ENCODE peak calls at places on chromosome X, in nine cellular contexts. V is tibial artery, D is mammary epithelial cell, M is HL-60, K is NCI-H524, Q is NCI-H2029 treated with DMSO at 0.1 percent for 48 hours, Z is left colon, S is B cell, U is astrocyte of the spinal cord. H is an unnamed sample.

GRCh38 chrX:56764975-56765791 is 36.1 kb downstream of the NBDY start:
- DNase-seq in V (no peak), D (no peak), M (peak), K (no peak), Q (no peak), Z (no peak), S (no peak), U (no peak), H (peak)

GRCh38 chrX:66675541-66675940 is 36.7 kb upstream of the EDA2R start:
- DNase-seq in V (no peak), D (no peak), M (no peak), K (no peak), Q (no peak), Z (no peak), S (no peak), U (no peak), H (no peak)

GRCh38 chrX:45716747-45717146 is 516.1 kb upstream of the DIPK2B start:
- DNase-seq in V (no peak), D (no peak), M (no peak), K (no peak), Q (no peak), Z (peak), S (no peak), U (no peak), H (no peak)

GRCh38 chrX:69535661-69536060 is 31.5 kb downstream of the NALF2 start:
- DNase-seq in V (no peak), D (no peak), M (no peak), K (peak), Q (peak), Z (no peak), S (no peak), U (no peak), H (no peak)

GRCh38 chrX:133249659-133250058 is 31.5 kb upstream of the TFDP3 start:
- DNase-seq in V (no peak), D (no peak), M (no peak), K (peak), Q (no peak), Z (no peak), S (no peak), U (no peak), H (no peak)

GRCh38 chrX:65933085-65933589 is 106.7 kb downstream of the VSIG4 start:
- DNase-seq in V (no peak), D (peak), M (no peak), K (no peak), Q (no peak), Z (no peak), S (no peak), U (no peak), H (no peak)

GRCh38 chrX:115226929-115227328 is 7.0 kb downstream of the LRCH2 start:
- DNase-seq in V (no peak), D (peak), M (no peak), K (peak), Q (no peak), Z (no peak), S (no peak), U (peak), H (no peak)

GRCh38 chrX:103157511-103158316 is 57.2 kb upstream of the BEX4 start:
- DNase-seq in V (no peak), D (peak), M (peak), K (peak), Q (peak), Z (no peak), S (peak), U (peak), H (peak)

GRCh38 chrX:103248553-103248952 is 6.4 kb downstream of the TCEAL8 start:
- DNase-seq in V (no peak), D (peak), M (no peak), K (peak), Q (peak), Z (no peak), S (no peak), U (peak), H (peak)

GRCh38 chrX:119654112-119654531 is 38.8 kb downstream of the SEPTIN6 start:
- DNase-seq in V (no peak), D (no peak), M (no peak), K (peak), Q (no peak), Z (peak), S (no peak), U (peak), H (no peak)

GRCh38 chrX:153411255-153411987 is at the start of gene ZFP92:
- DNase-seq in V (no peak), D (no peak), M (peak), K (peak), Q (no peak), Z (no peak), S (peak), U (no peak), H (peak)

GRCh38 chrX:74420194-74421035 is 878 bp upstream of the SLC16A2 start:
- DNase-seq in V (peak), D (peak), M (no peak), K (peak), Q (no peak), Z (peak), S (peak), U (peak), H (no peak)

GRCh38 chrX:153474266-153474665 is 3.9 kb upstream of the HAUS7 start:
- DNase-seq in V (no peak), D (no peak), M (no peak), K (no peak), Q (no peak), Z (no peak), S (no peak), U (no peak), H (no peak)

GRCh38 chrX:53694642-53695041 is 8.1 kb upstream of the HUWE1 start:
- DNase-seq in V (no peak), D (no peak), M (no peak), K (no peak), Q (no peak), Z (no peak), S (no peak), U (no peak), H (no peak)

GRCh38 chrX:83145910-83146309 is 362.2 kb upstream of the POU3F4 start:
- DNase-seq in V (no peak), D (no peak), M (no peak), K (no peak), Q (no peak), Z (no peak), S (no peak), U (no peak), H (no peak)